ENCODE peak calls at places on chromosome 21, in four cellular contexts. Y, O, R and N are unnamed samples.

GRCh38 chr21:33286600-33287456 is 20.7 kb downstream of the IL10RB start:
- DNase-seq in R (no peak), O (no peak), Y (peak; percentile 82), N (no peak)

GRCh38 chr21:21039624-21040023 is 41.4 kb downstream of the NCAM2 start:
- DNase-seq in O (no peak), Y (no peak), R (no peak), N (no peak)

GRCh38 chr21:40839551-40839950 is 7.4 kb downstream of the DSCAM start:
- DNase-seq in O (no peak), Y (peak; percentile 51), R (no peak), N (no peak)

GRCh38 chr21:45496968-45497845 is 45.0 kb downstream of the SLC19A1 start:
- DNase-seq in O (no peak), Y (no peak), R (no peak), N (no peak)

GRCh38 chr21:36509966-36510742 is 30.2 kb upstream of the CLDN14 start:
- DNase-seq in R (no peak), O (peak; percentile 85), Y (no peak), N (peak; percentile 26)

GRCh38 chr21:38121888-38122705 is 134.7 kb upstream of the KCNJ15 start:
- DNase-seq in R (no peak), O (no peak), Y (peak; percentile 11), N (no peak)

GRCh38 chr21:45836268-45836655 is 145.3 kb upstream of the COL6A1 start:
- DNase-seq in R (no peak), Y (no peak), O (no peak), N (no peak)

GRCh38 chr21:34613679-34614442 is 1.1 kb downstream of the RCAN1 start:
- DNase-seq in Y (peak; percentile 31), R (peak; percentile 13), O (no peak), N (peak; percentile 32)